ENCODE peak calls at places on chromosomes 2 and 18, in four cellular contexts. One of them, this sample, is unnamed.

GRCh38 chr2:188449570-188449969 is 157.9 kb downstream of the GULP1 start:
- DNase-seq in dermis microvascular lymphatic vessel endothelial cell: no peak
- DNase-seq in SW480: no peak
- DNase-seq in iris pigment epithelial cell: no peak
- DNase-seq in this sample: no peak

GRCh38 chr2:85959191-85959590 is 70.4 kb upstream of the ST3GAL5 start:
- DNase-seq in dermis microvascular lymphatic vessel endothelial cell: no peak
- DNase-seq in SW480: no peak
- DNase-seq in iris pigment epithelial cell: no peak
- DNase-seq in this sample: no peak

GRCh38 chr2:128535928-128536327 is 217.3 kb upstream of the HS6ST1 start:
- DNase-seq in dermis microvascular lymphatic vessel endothelial cell: no peak
- DNase-seq in SW480: peak; percentile 16
- DNase-seq in iris pigment epithelial cell: peak; percentile 87
- DNase-seq in this sample: peak; percentile 82

GRCh38 chr2:136858656-136859055 is 93.3 kb downstream of the THSD7B start:
- DNase-seq in dermis microvascular lymphatic vessel endothelial cell: no peak
- DNase-seq in SW480: no peak
- DNase-seq in iris pigment epithelial cell: no peak
- DNase-seq in this sample: no peak

GRCh38 chr2:48249631-48250473 is 280.1 kb upstream of the STON1 start:
- DNase-seq in dermis microvascular lymphatic vessel endothelial cell: no peak
- DNase-seq in SW480: no peak
- DNase-seq in iris pigment epithelial cell: peak; percentile 81
- DNase-seq in this sample: no peak

GRCh38 chr2:129936334-129936934 is 43.0 kb upstream of the RAB6C start:
- DNase-seq in dermis microvascular lymphatic vessel endothelial cell: no peak
- DNase-seq in SW480: no peak
- DNase-seq in iris pigment epithelial cell: no peak
- DNase-seq in this sample: peak; percentile 4

GRCh38 chr2:217864960-217865359 is 137.8 kb downstream of the TNS1 start:
- DNase-seq in dermis microvascular lymphatic vessel endothelial cell: no peak
- DNase-seq in SW480: no peak
- DNase-seq in iris pigment epithelial cell: no peak
- DNase-seq in this sample: no peak

GRCh38 chr18:76390452-76391035 is 104.5 kb downstream of the ZNF516 start:
- DNase-seq in dermis microvascular lymphatic vessel endothelial cell: no peak
- DNase-seq in SW480: no peak
- DNase-seq in iris pigment epithelial cell: no peak
- DNase-seq in this sample: no peak

GRCh38 chr18:26052497-26052896 is 37.9 kb downstream of the SS18 start:
- DNase-seq in dermis microvascular lymphatic vessel endothelial cell: no peak
- DNase-seq in SW480: no peak
- DNase-seq in iris pigment epithelial cell: no peak
- DNase-seq in this sample: peak; percentile 33

This sample was measured in M059J.